ENCODE peak calls at places on chromosomes 16 and 17, in five cellular contexts. One of them, this sample, is unnamed.

GRCh38 chr16:17312100-17312732 is 158.5 kb downstream of the XYLT1 start:
- DNase-seq in progenitor cell of endocrine pancreas: no peak
- DNase-seq in effector memory CD4-positive, alpha-beta T cell: no peak
- DNase-seq in amniotic stem cell: no peak
- DNase-seq in A172: no peak
- DNase-seq in this sample: peak

GRCh38 chr16:58027341-58028167 is 2.0 kb downstream of the MMP15 start:
- DNase-seq in A172: no peak
- DNase-seq in progenitor cell of endocrine pancreas: no peak
- DNase-seq in amniotic stem cell: no peak
- DNase-seq in effector memory CD4-positive, alpha-beta T cell: no peak
- DNase-seq in this sample: peak

GRCh38 chr17:2905269-2905668 is 109.0 kb downstream of the RAP1GAP2 start:
- DNase-seq in progenitor cell of endocrine pancreas: no peak
- DNase-seq in amniotic stem cell: no peak
- DNase-seq in effector memory CD4-positive, alpha-beta T cell: no peak
- DNase-seq in A172: no peak
- DNase-seq in this sample: no peak

GRCh38 chr16:62036807-62037135 is 533 bp upstream of the CDH8 start:
- DNase-seq in amniotic stem cell: no peak
- DNase-seq in A172: no peak
- DNase-seq in progenitor cell of endocrine pancreas: no peak
- DNase-seq in effector memory CD4-positive, alpha-beta T cell: no peak
- DNase-seq in this sample: no peak

GRCh38 chr16:72371307-72372081 is 199.5 kb upstream of the PMFBP1 start:
- DNase-seq in progenitor cell of endocrine pancreas: peak
- DNase-seq in amniotic stem cell: no peak
- DNase-seq in A172: peak
- DNase-seq in effector memory CD4-positive, alpha-beta T cell: no peak
- DNase-seq in this sample: peak

GRCh38 chr16:3171855-3172593 is 16.0 kb upstream of the OR1F1 start:
- DNase-seq in progenitor cell of endocrine pancreas: no peak
- DNase-seq in effector memory CD4-positive, alpha-beta T cell: no peak
- DNase-seq in amniotic stem cell: no peak
- DNase-seq in A172: peak
- DNase-seq in this sample: peak

GRCh38 chr16:79980650-79981521 is 380.3 kb upstream of the MAF start:
- DNase-seq in effector memory CD4-positive, alpha-beta T cell: no peak
- DNase-seq in A172: peak
- DNase-seq in progenitor cell of endocrine pancreas: peak
- DNase-seq in amniotic stem cell: no peak
- DNase-seq in this sample: no peak

GRCh38 chr16:88478115-88478514 is 25.0 kb downstream of the ZFPM1 start:
- DNase-seq in progenitor cell of endocrine pancreas: no peak
- DNase-seq in amniotic stem cell: no peak
- DNase-seq in effector memory CD4-positive, alpha-beta T cell: peak
- DNase-seq in A172: no peak
- DNase-seq in this sample: no peak

GRCh38 chr16:50160495-50161164 is 7.5 kb downstream of the TENT4B start:
- DNase-seq in A172: no peak
- DNase-seq in amniotic stem cell: no peak
- DNase-seq in effector memory CD4-positive, alpha-beta T cell: no peak
- DNase-seq in progenitor cell of endocrine pancreas: no peak
- DNase-seq in this sample: no peak